ENCODE peak calls at places on chromosomes 1 and 21, in seven cellular contexts. X, A, W, U, S, T and P are unnamed samples.

GRCh38 chr1:109762821-109763645 is 690 bp downstream of the EPS8L3 start:
- DNase-seq in X (no peak), A (peak), W (no peak), U (no peak), S (peak), T (no peak), P (no peak)

GRCh38 chr1:207826557-207827487 is 75.0 kb downstream of the CD46 start:
- DNase-seq in X (no peak), A (peak), W (no peak), U (no peak), S (no peak), T (no peak), P (no peak)

GRCh38 chr1:218380125-218380977 is 35.2 kb downstream of the TGFB2 start:
- DNase-seq in X (no peak), A (peak), W (no peak), U (no peak), S (peak), T (no peak), P (no peak)

GRCh38 chr1:95829581-95829980 is 595.6 kb downstream of the RWDD3 start:
- DNase-seq in X (no peak), A (no peak), W (no peak), U (no peak), S (no peak), T (no peak), P (no peak)

GRCh38 chr1:214260561-214261205 is 20.3 kb upstream of the SMYD2 start:
- DNase-seq in X (no peak), A (no peak), W (no peak), U (no peak), S (no peak), T (no peak), P (no peak)

GRCh38 chr1:66489146-66489545 is 44.8 kb upstream of the SGIP1 start:
- DNase-seq in X (no peak), A (peak), W (no peak), U (no peak), S (no peak), T (no peak), P (no peak)

GRCh38 chr1:59072017-59072947 is 224.6 kb upstream of the FGGY start:
- DNase-seq in X (no peak), A (peak), W (no peak), U (peak), S (no peak), T (peak), P (no peak)

GRCh38 chr1:151579436-151580225 is 32.2 kb upstream of the SNX27 start:
- DNase-seq in X (no peak), A (peak), W (no peak), U (no peak), S (no peak), T (no peak), P (no peak)

GRCh38 chr21:46227811-46228344 is 696 bp downstream of the LSS start:
- DNase-seq in X (no peak), A (no peak), W (no peak), U (no peak), S (no peak), T (no peak), P (no peak)

GRCh38 chr1:8015036-8015808 is 10.9 kb downstream of the ERRFI1 start:
- DNase-seq in X (peak), A (peak), W (peak), U (peak), S (peak), T (peak), P (no peak)

GRCh38 chr21:43361127-43361492 is 65.8 kb downstream of the SIK1 start:
- DNase-seq in X (peak), A (no peak), W (peak), U (no peak), S (no peak), T (peak), P (peak)

GRCh38 chr1:61318319-61319125 is 236.2 kb downstream of the NFIA start:
- DNase-seq in X (peak), A (peak), W (no peak), U (no peak), S (no peak), T (peak), P (no peak)